ENCODE peak calls at places on chromosomes 2 and 18, in six cellular contexts. M is neuronal stem cell, G is mesenchymal stem cell, I is mesendoderm, P is IMR-90, X is trophoblast cell. Y is an unnamed sample.
A peak's percentile ranks its signal among the peaks of the same experiment; 100 is the strongest.

GRCh38 chr2:328761-329160 is 40.9 kb upstream of the ALKAL2 start:
- DNase-seq in M (no peak), G (no peak), I (peak; percentile 46), P (no peak), X (peak; percentile 81), Y (no peak)

GRCh38 chr2:208265807-208266640 is at the start of gene PIKFYVE:
- DNase-seq in M (peak; percentile 97), G (peak; percentile 98), I (peak; percentile 99), P (peak; percentile 98), X (peak; percentile 89), Y (peak; percentile 98)

GRCh38 chr2:189576361-189576760 is 4.2 kb downstream of the SLC40A1 start:
- DNase-seq in M (no peak), G (no peak), I (peak; percentile 44), P (no peak), X (no peak), Y (no peak)

GRCh38 chr2:240990266-240990529 is 8.2 kb upstream of the SNED1 start:
- DNase-seq in M (no peak), G (no peak), I (no peak), P (no peak), X (no peak), Y (no peak)

GRCh38 chr18:23143059-23143831 is 8.0 kb downstream of the CABLES1 start:
- DNase-seq in M (no peak), G (peak; percentile 79), I (peak; percentile 41), P (no peak), X (peak; percentile 33), Y (no peak)

GRCh38 chr2:239912938-239913631 is 112.1 kb downstream of the NDUFA10 start:
- DNase-seq in M (no peak), G (no peak), I (no peak), P (no peak), X (no peak), Y (peak; percentile 15)

GRCh38 chr2:67322361-67323001 is 74.7 kb upstream of the ETAA1 start:
- DNase-seq in M (peak; percentile 40), G (peak; percentile 52), I (peak; percentile 83), P (peak; percentile 76), X (peak; percentile 62), Y (peak; percentile 78)

GRCh38 chr2:72497761-72498160 is 328.1 kb downstream of the EXOC6B start:
- DNase-seq in M (no peak), G (peak; percentile 45), I (no peak), P (peak; percentile 52), X (no peak), Y (no peak)

GRCh38 chr2:47250576-47251403 is 95.7 kb upstream of the STPG4 start:
- DNase-seq in M (no peak), G (no peak), I (no peak), P (no peak), X (peak; percentile 81), Y (no peak)

GRCh38 chr2:230906471-230907230 is 18.4 kb downstream of the GPR55 start:
- DNase-seq in M (no peak), G (no peak), I (no peak), P (no peak), X (no peak), Y (peak; percentile 20)

GRCh38 chr2:30029804-30030203 is 108.4 kb upstream of the ALK start:
- DNase-seq in M (no peak), G (no peak), I (no peak), P (no peak), X (no peak), Y (no peak)

GRCh38 chr2:181589779-181590178 is 67.1 kb downstream of the CERKL start:
- DNase-seq in M (no peak), G (no peak), I (no peak), P (no peak), X (no peak), Y (no peak)

GRCh38 chr2:230893338-230893737 is 28.6 kb downstream of the ITM2C start:
- DNase-seq in M (no peak), G (no peak), I (no peak), P (no peak), X (no peak), Y (peak; percentile 47)

GRCh38 chr2:239360008-239360407 is 40.8 kb downstream of the HDAC4 start:
- DNase-seq in M (no peak), G (no peak), I (no peak), P (no peak), X (no peak), Y (no peak)

GRCh38 chr2:176075476-176075875 is 8.3 kb downstream of the EVX2 start:
- DNase-seq in M (no peak), G (no peak), I (peak; percentile 80), P (no peak), X (no peak), Y (peak; percentile 53)

GRCh38 chr2:172931923-172932520 is 143.6 kb upstream of the MAP3K20 start:
- DNase-seq in M (peak; percentile 67), G (peak; percentile 70), I (peak; percentile 72), P (peak; percentile 78), X (peak; percentile 86), Y (no peak)

GRCh38 chr2:44136186-44136585 is 32.5 kb upstream of the PPM1B start:
- DNase-seq in M (no peak), G (peak; percentile 48), I (peak; percentile 95), P (peak; percentile 83), X (peak; percentile 95), Y (peak; percentile 44)

GRCh38 chr2:71702071-71702970 is 249.0 kb downstream of the DYSF start:
- DNase-seq in M (no peak), G (no peak), I (no peak), P (no peak), X (no peak), Y (no peak)

GRCh38 chr2:96144481-96145027 is 686 bp downstream of the DUSP2 start:
- DNase-seq in M (no peak), G (no peak), I (peak; percentile 62), P (no peak), X (peak; percentile 28), Y (peak; percentile 52)

GRCh38 chr2:196260546-196260945 is 89.2 kb upstream of the STK17B start:
- DNase-seq in M (no peak), G (no peak), I (no peak), P (no peak), X (no peak), Y (no peak)

GRCh38 chr2:169644173-169644572 is 50.0 kb downstream of the CFAP210 start:
- DNase-seq in M (no peak), G (no peak), I (no peak), P (no peak), X (no peak), Y (no peak)

GRCh38 chr2:199464614-199465352 is 7.0 kb upstream of the SATB2 start:
- DNase-seq in M (peak; percentile 17), G (no peak), I (no peak), P (no peak), X (no peak), Y (peak; percentile 41)

GRCh38 chr2:201574754-201575153 is 68.5 kb downstream of the TMEM237 start:
- DNase-seq in M (no peak), G (no peak), I (no peak), P (no peak), X (no peak), Y (no peak)

GRCh38 chr2:234544659-234545611 is 48.1 kb upstream of the ARL4C start:
- DNase-seq in M (peak; percentile 77), G (peak; percentile 58), I (peak; percentile 83), P (peak; percentile 59), X (peak; percentile 73), Y (peak; percentile 89)

GRCh38 chr2:696999-697627 is 19.9 kb upstream of the TMEM18 start:
- DNase-seq in M (no peak), G (no peak), I (peak; percentile 40), P (no peak), X (no peak), Y (no peak)

GRCh38 chr2:157324331-157324843 is 1.2 kb downstream of the ERMN start:
- DNase-seq in M (no peak), G (no peak), I (peak; percentile 29), P (no peak), X (peak; percentile 94), Y (no peak)

GRCh38 chr2:235542728-235543125 is 48.9 kb downstream of the AGAP1 start:
- DNase-seq in M (no peak), G (no peak), I (peak; percentile 82), P (no peak), X (no peak), Y (peak; percentile 80)

GRCh38 chr2:96970248-96970875 is 16.0 kb downstream of the FAM178B start:
- DNase-seq in M (no peak), G (no peak), I (no peak), P (no peak), X (no peak), Y (no peak)

GRCh38 chr2:120860579-120860922 is 124.9 kb downstream of the GLI2 start:
- DNase-seq in M (no peak), G (no peak), I (no peak), P (no peak), X (no peak), Y (no peak)

GRCh38 chr2:120863173-120863545 is 127.5 kb downstream of the GLI2 start:
- DNase-seq in M (no peak), G (no peak), I (no peak), P (no peak), X (peak; percentile 14), Y (no peak)

GRCh38 chr2:120861191-120861575 is 125.5 kb downstream of the GLI2 start:
- DNase-seq in M (no peak), G (no peak), I (no peak), P (peak; percentile 44), X (no peak), Y (no peak)

GRCh38 chr2:120862254-120863172 is 126.8 kb downstream of the GLI2 start:
- DNase-seq in M (no peak), G (no peak), I (no peak), P (no peak), X (no peak), Y (no peak)

DNA sequence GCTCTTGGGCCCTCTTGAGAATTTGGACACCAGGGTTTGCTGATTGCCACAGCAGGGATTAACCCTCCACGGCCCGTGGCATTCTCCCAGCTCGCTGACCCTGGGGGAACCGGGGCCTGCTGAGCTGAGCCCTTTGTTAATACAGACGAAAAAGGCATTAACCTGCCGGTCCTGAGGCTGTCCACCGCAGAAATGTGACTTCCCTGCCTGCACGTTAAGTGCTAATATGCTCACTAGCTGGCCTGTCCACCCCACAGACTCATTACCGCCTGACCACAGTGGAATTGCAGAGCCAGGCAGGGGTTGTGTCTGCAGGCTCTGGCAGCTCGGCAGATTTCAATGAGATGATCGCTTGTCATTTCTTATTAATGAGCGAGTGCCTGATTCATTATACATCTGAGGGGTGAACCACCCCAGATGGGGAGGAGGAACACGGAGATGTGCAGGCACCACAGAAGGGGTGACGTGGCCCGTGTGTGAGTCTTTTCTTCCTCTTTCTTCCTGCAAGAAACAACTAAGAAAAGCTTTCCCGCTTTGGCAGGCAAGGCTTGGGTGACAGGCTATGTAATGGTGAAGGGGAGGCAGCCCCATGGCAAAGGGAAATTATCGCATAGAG is 126.0 kb downstream of the GLI2 start:
- DNase-seq in M (no peak), G (peak; percentile 74), I (no peak), P (peak; percentile 66), X (no peak), Y (no peak)
- H2BK5ac ChIP-seq in M (no peak overlapping the region), G (no peak overlapping the region), I (no peak overlapping the region), P (no peak overlapping the region), X (no peak overlapping the region), Y (no peak overlapping the region)

GRCh38 chr2:26483027-26483326 is 5.1 kb upstream of the OTOF start:
- DNase-seq in M (no peak), G (no peak), I (no peak), P (no peak), X (no peak), Y (no peak)
- H2BK5ac ChIP-seq in M (no peak overlapping the region), G (no peak overlapping the region), I (no peak overlapping the region), P (no peak overlapping the region), X (no peak overlapping the region), Y (no peak overlapping the region)

GRCh38 chr2:128310094-128310716 is 8.5 kb downstream of the HS6ST1 start:
- DNase-seq in M (no peak), G (no peak), I (no peak), P (no peak), X (no peak), Y (peak; percentile 21)
- H2BK5ac ChIP-seq in M (no peak overlapping the region), G (no peak overlapping the region), I (no peak overlapping the region), P (no peak overlapping the region), X (no peak overlapping the region), Y (no peak overlapping the region)

GRCh38 chr2:99651930-99652670 is 162.3 kb upstream of the REV1 start:
- DNase-seq in M (no peak), G (peak; percentile 45), I (peak; percentile 19), P (peak; percentile 75), X (no peak), Y (no peak)
- H2BK5ac ChIP-seq in M (no peak overlapping the region), G (no peak overlapping the region), I (no peak overlapping the region), P (peak overlapping the region; percentile 70), X (no peak overlapping the region), Y (no peak overlapping the region)